ENCODE peak calls at places on chromosomes 12 and 14, in five cellular contexts. A is Peyer's patch; H is NCI-H748 treated with DMSO at 0.1 percent for 48 hours; F is immature natural killer cell; I is CD8-positive, alpha-beta memory T cell. O is an unnamed sample.

GRCh38 chr14:76396714-76397187 is 20.8 kb downstream of the ESRRB start:
- DNase-seq in A (no peak), H (no peak), F (no peak), I (no peak), O (no peak)

GRCh38 chr12:94783862-94784261 is 133.5 kb upstream of the TMCC3 start:
- DNase-seq in A (no peak), H (no peak), F (no peak), I (no peak), O (no peak)

GRCh38 chr14:34355584-34356266 is 106.3 kb downstream of the SPTSSA start:
- DNase-seq in A (no peak), H (no peak), F (no peak), I (no peak), O (peak)

GRCh38 chr14:23115918-23116317 is 3.1 kb downstream of the CEBPE start:
- DNase-seq in A (no peak), H (no peak), F (no peak), I (no peak), O (no peak)

GRCh38 chr12:8035440-8036010 is 3.0 kb downstream of the FOXJ2 start:
- DNase-seq in A (no peak), H (no peak), F (no peak), I (no peak), O (no peak)

GRCh38 chr14:72301352-72301751 is 369.1 kb downstream of the RGS6 start:
- DNase-seq in A (no peak), H (no peak), F (no peak), I (no peak), O (no peak)

GRCh38 chr14:29894030-29894429 is 33.6 kb downstream of the PRKD1 start:
- DNase-seq in A (no peak), H (no peak), F (no peak), I (no peak), O (no peak)

GRCh38 chr14:91310620-91311283 is 66.2 kb upstream of the GPR68 start:
- DNase-seq in A (no peak), H (no peak), F (peak), I (peak), O (no peak)

GRCh38 chr12:57891639-57892228 is 45.2 kb upstream of the CTDSP2 start:
- DNase-seq in A (no peak), H (no peak), F (no peak), I (no peak), O (no peak)

GRCh38 chr14:99015833-99016232 is 256.2 kb downstream of the BCL11B start:
- DNase-seq in A (no peak), H (peak), F (no peak), I (no peak), O (no peak)

GRCh38 chr14:72513994-72514659 is 379.8 kb downstream of the DPF3 start:
- DNase-seq in A (no peak), H (no peak), F (peak), I (no peak), O (peak)

GRCh38 chr12:52612431-52613290 is 5.7 kb downstream of the KRT73 start:
- DNase-seq in A (no peak), H (no peak), F (no peak), I (no peak), O (no peak)

GRCh38 chr14:72906879-72907278 is 13.0 kb upstream of the DPF3 start:
- DNase-seq in A (no peak), H (no peak), F (no peak), I (no peak), O (no peak)

GRCh38 chr14:77296906-77297305 is 23.8 kb downstream of the POMT2 start:
- DNase-seq in A (no peak), H (no peak), F (no peak), I (no peak), O (no peak)

GRCh38 chr14:52609445-52610044 is 56.9 kb downstream of the GPR137C start:
- DNase-seq in A (no peak), H (no peak), F (no peak), I (no peak), O (no peak)

GRCh38 chr12:24393105-24393504 is 443.6 kb upstream of the SOX5 start:
- DNase-seq in A (no peak), H (no peak), F (no peak), I (no peak), O (no peak)

GRCh38 chr12:62205348-62205747 is 54.9 kb upstream of the USP15 start:
- DNase-seq in A (no peak), H (no peak), F (no peak), I (no peak), O (no peak)

GRCh38 chr14:50836515-50836914 is 5.6 kb upstream of the NIN start:
- DNase-seq in A (no peak), H (no peak), F (no peak), I (no peak), O (no peak)

GRCh38 chr12:51345681-51346080 is 798 bp downstream of the CELA1 start:
- DNase-seq in A (no peak), H (no peak), F (no peak), I (no peak), O (no peak)

GRCh38 chr12:1093166-1093751 is 102.2 kb downstream of the ERC1 start:
- DNase-seq in A (no peak), H (peak), F (peak), I (no peak), O (peak)

GRCh38 chr12:95258146-95258545 is 40.5 kb downstream of the VEZT start:
- DNase-seq in A (no peak), H (no peak), F (no peak), I (no peak), O (no peak)

GRCh38 chr12:122834229-122834920 is 882 bp upstream of the HIP1R start:
- DNase-seq in A (no peak), H (peak), F (no peak), I (no peak), O (no peak)

GRCh38 chr12:110689601-110690430 is 901 bp upstream of the HVCN1 start:
- DNase-seq in A (peak), H (no peak), F (peak), I (peak), O (no peak)

GRCh38 chr14:59354666-59355065 is 110.5 kb downstream of the GPR135 start:
- DNase-seq in A (no peak), H (no peak), F (no peak), I (no peak), O (peak)

GRCh38 chr12:93461503-93461902 is 5.8 kb upstream of the MRPL42 start:
- DNase-seq in A (no peak), H (no peak), F (no peak), I (no peak), O (no peak)

GRCh38 chr14:102510616-102511520 is 1.3 kb upstream of the ANKRD9 start:
- DNase-seq in A (peak), H (no peak), F (no peak), I (no peak), O (no peak)

GRCh38 chr12:124720019-124720686 is 143.5 kb downstream of the SCARB1 start:
- DNase-seq in A (no peak), H (no peak), F (no peak), I (no peak), O (no peak)

GRCh38 chr14:39731912-39732311 is 299.7 kb upstream of the FBXO33 start:
- DNase-seq in A (no peak), H (no peak), F (no peak), I (no peak), O (no peak)

GRCh38 chr14:69489495-69489894 is 5.0 kb downstream of the PLEKHD1 start:
- DNase-seq in A (no peak), H (no peak), F (no peak), I (no peak), O (no peak)

GRCh38 chr12:57842342-57843294 is 3.9 kb downstream of the CTDSP2 start:
- DNase-seq in A (no peak), H (no peak), F (no peak), I (no peak), O (no peak)

GRCh38 chr12:107349008-107349747 is 255.8 kb upstream of the CRY1 start:
- DNase-seq in A (peak), H (no peak), F (no peak), I (no peak), O (peak)

GRCh38 chr12:124917135-124917840 is 2.8 kb upstream of the UBC start:
- DNase-seq in A (peak), H (no peak), F (peak), I (peak), O (peak)

GRCh38 chr14:47211263-47211662 is 464.1 kb downstream of the MDGA2 start:
- DNase-seq in A (no peak), H (no peak), F (no peak), I (no peak), O (no peak)

GRCh38 chr14:23861666-23862065 is 91.9 kb upstream of the DHRS4 start:
- DNase-seq in A (no peak), H (no peak), F (no peak), I (no peak), O (no peak)

GRCh38 chr14:22105643-22106042 is 432.0 kb upstream of the OR4E1 start:
- DNase-seq in A (no peak), H (no peak), F (no peak), I (no peak), O (no peak)

GRCh38 chr12:54426690-54427089 is 7.6 kb upstream of the ITGA5 start:
- DNase-seq in A (no peak), H (no peak), F (no peak), I (no peak), O (no peak)

GRCh38 chr12:45232146-45232731 is 16.3 kb downstream of the ANO6 start:
- DNase-seq in A (no peak), H (no peak), F (no peak), I (no peak), O (no peak)